ENCODE peak calls at places on chromosomes 16 and 17, in eight cellular contexts. G is non-pigmented ciliary epithelial cell; Z is T-helper 1 cell; T is activated CD4-positive, alpha-beta memory T cell treated with anti-CD3 and anti-CD28 coated beads for 36 hours; C is NCI-H1436 treated with DMSO at 0.1 percent for 48 hours; S is A172; X is right cardiac atrium; R is stimulated activated naive CD4-positive, alpha-beta T cell. P is an unnamed sample.

GRCh38 chr16:53024045-53024444 is 28.7 kb downstream of the CHD9NB start:
- DNase-seq in G (no peak), Z (no peak), T (no peak), C (no peak), S (no peak), X (no peak), R (no peak), P (no peak)

GRCh38 chr17:50908140-50908859 is 42.1 kb upstream of the TOB1 start:
- DNase-seq in G (no peak), Z (no peak), T (no peak), C (no peak), S (no peak), X (no peak), R (no peak), P (no peak)

GRCh38 chr17:4967539-4968165 is at the start of gene SPAG7:
- DNase-seq in G (peak), Z (peak), T (peak), C (peak), S (peak), X (peak), R (peak), P (peak)

GRCh38 chr17:74790206-74791066 is 14.3 kb upstream of the NAT9 start:
- DNase-seq in G (no peak), Z (no peak), T (no peak), C (no peak), S (no peak), X (no peak), R (no peak), P (peak)

GRCh38 chr17:76873856-76874255 is 5.7 kb downstream of the MGAT5B start:
- DNase-seq in G (no peak), Z (no peak), T (no peak), C (no peak), S (peak), X (no peak), R (no peak), P (no peak)

GRCh38 chr16:69078073-69078472 is 27.4 kb upstream of the HAS3 start:
- DNase-seq in G (no peak), Z (no peak), T (no peak), C (no peak), S (no peak), X (no peak), R (no peak), P (no peak)

GRCh38 chr17:83151442-83152220 is 72.2 kb downstream of the METRNL start:
- DNase-seq in G (no peak), Z (no peak), T (no peak), C (no peak), S (no peak), X (peak), R (no peak), P (no peak)

GRCh38 chr17:61139219-61139618 is 260.4 kb upstream of the TBX2 start:
- DNase-seq in G (peak), Z (peak), T (peak), C (no peak), S (peak), X (no peak), R (peak), P (peak)

GRCh38 chr16:70522216-70523000 is 946 bp downstream of the COG4 start:
- DNase-seq in G (no peak), Z (no peak), T (peak), C (no peak), S (no peak), X (peak), R (no peak), P (peak)

GRCh38 chr16:79971237-79971572 is 370.7 kb upstream of the MAF start:
- DNase-seq in G (no peak), Z (no peak), T (no peak), C (peak), S (no peak), X (no peak), R (no peak), P (no peak)

GRCh38 chr16:87333101-87333500 is 15.9 kb upstream of the C16orf95 start:
- DNase-seq in G (no peak), Z (no peak), T (no peak), C (no peak), S (no peak), X (no peak), R (no peak), P (no peak)

GRCh38 chr17:33389506-33390141 is 96.5 kb upstream of the ASIC2 start:
- DNase-seq in G (no peak), Z (no peak), T (no peak), C (no peak), S (peak), X (no peak), R (no peak), P (no peak)

GRCh38 chr17:31320791-31321190 is 631 bp downstream of the EVI2A start:
- DNase-seq in G (no peak), Z (no peak), T (no peak), C (no peak), S (peak), X (no peak), R (no peak), P (no peak)

GRCh38 chr17:62870581-62870964 is 62.5 kb upstream of the MARCHF10 start:
- DNase-seq in G (no peak), Z (no peak), T (no peak), C (no peak), S (no peak), X (no peak), R (no peak), P (no peak)

GRCh38 chr17:67477687-67478086 is 100.6 kb downstream of the PITPNC1 start:
- DNase-seq in G (no peak), Z (no peak), T (peak), C (no peak), S (peak), X (no peak), R (peak), P (peak)

GRCh38 chr17:21352221-21352980 is 23.8 kb upstream of the KCNJ12 start:
- DNase-seq in G (no peak), Z (no peak), T (no peak), C (no peak), S (no peak), X (no peak), R (no peak), P (no peak)

GRCh38 chr17:11705111-11705510 is 106.8 kb downstream of the DNAH9 start:
- DNase-seq in G (no peak), Z (no peak), T (no peak), C (no peak), S (no peak), X (no peak), R (no peak), P (no peak)

GRCh38 chr16:29664133-29664912 is 1.3 kb downstream of the SPN start:
- DNase-seq in G (no peak), Z (no peak), T (peak), C (no peak), S (no peak), X (peak), R (peak), P (peak)

GRCh38 chr16:69814561-69814960 is 52.4 kb downstream of the WWP2 start:
- DNase-seq in G (no peak), Z (no peak), T (no peak), C (no peak), S (no peak), X (no peak), R (no peak), P (no peak)

GRCh38 chr16:14501331-14502255 is 128.5 kb downstream of the PARN start:
- DNase-seq in G (peak), Z (no peak), T (no peak), C (peak), S (peak), X (peak), R (no peak), P (no peak)

GRCh38 chr16:3149630-3150345 is 15.0 kb downstream of the ZNF213 start:
- DNase-seq in G (no peak), Z (no peak), T (peak), C (no peak), S (no peak), X (peak), R (peak), P (peak)

GRCh38 chr17:44122825-44123355 is 551 bp downstream of the HDAC5 start:
- DNase-seq in G (no peak), Z (no peak), T (peak), C (no peak), S (no peak), X (no peak), R (no peak), P (no peak)

GRCh38 chr17:16255481-16255901 is 38.5 kb downstream of the PIGL start:
- DNase-seq in G (no peak), Z (no peak), T (no peak), C (no peak), S (no peak), X (peak), R (no peak), P (no peak)

GRCh38 chr16:1082266-1082951 is 9.9 kb downstream of the SSTR5 start:
- DNase-seq in G (no peak), Z (no peak), T (no peak), C (no peak), S (peak), X (no peak), R (no peak), P (no peak)

P was measured in activated naive CD4-positive, alpha-beta T cell treated with anti-CD3 and anti-CD28 coated beads, Interleukin-2, amount 10 ng/mL, durations not matched to agents 7 days and 5 days.